ENCODE peak calls at places on chromosomes 12 and 14, in nine cellular contexts. Q is bronchial epithelial cell, I is cardiac fibroblast, S is HFFc6, M is astrocyte of the spinal cord, P is PC-3, Z is astrocyte of the cerebellum, C is neural crest cell, R is left lung. N is an unnamed sample.

GRCh38 chr14:92173668-92174067 is 51.9 kb downstream of the CPSF2 start:
- DNase-seq in Q (no peak), I (peak; percentile 29), S (peak; percentile 46), M (peak; percentile 2), P (no peak), Z (no peak), C (no peak), R (no peak), N (no peak)

GRCh38 chr12:113232232-113232615 is 11.0 kb downstream of the TPCN1 start:
- DNase-seq in Q (no peak), I (no peak), S (no peak), M (no peak), P (no peak), Z (no peak), C (no peak), R (peak; percentile 30), N (no peak)

GRCh38 chr12:84763112-84763511 is 149.5 kb downstream of the SLC6A15 start:
- DNase-seq in Q (no peak), I (peak; percentile 23), S (peak; percentile 22), M (peak; percentile 85), P (no peak), Z (peak; percentile 84), C (no peak), R (peak; percentile 58), N (no peak)

GRCh38 chr12:68579254-68579653 is 31.4 kb upstream of the RAP1B start:
- DNase-seq in Q (no peak), I (no peak), S (no peak), M (no peak), P (no peak), Z (no peak), C (no peak), R (no peak), N (no peak)

GRCh38 chr12:60335765-60336164 is 739.9 kb downstream of the SLC16A7 start:
- DNase-seq in Q (peak; percentile 86), I (peak; percentile 58), S (peak; percentile 54), M (peak; percentile 50), P (peak; percentile 88), Z (peak; percentile 8), C (no peak), R (no peak), N (peak; percentile 36)

GRCh38 chr14:75438486-75439080 is 10.8 kb downstream of the JDP2 start:
- DNase-seq in Q (no peak), I (no peak), S (no peak), M (no peak), P (no peak), Z (no peak), C (no peak), R (no peak), N (no peak)

GRCh38 chr12:89353188-89353822 is 1.0 kb upstream of the DUSP6 start:
- DNase-seq in Q (no peak), I (peak; percentile 77), S (peak; percentile 40), M (peak; percentile 88), P (peak; percentile 67), Z (no peak), C (peak; percentile 80), R (peak; percentile 80), N (peak; percentile 71)

GRCh38 chr14:99537399-99537798 is 56.2 kb downstream of the CCNK start:
- DNase-seq in Q (peak; percentile 61), I (peak; percentile 76), S (peak; percentile 75), M (peak; percentile 82), P (peak; percentile 74), Z (peak; percentile 62), C (no peak), R (no peak), N (peak; percentile 59)

GRCh38 chr14:71206766-71207371 is 299.6 kb downstream of the PCNX1 start:
- DNase-seq in Q (peak; percentile 82), I (peak; percentile 87), S (peak; percentile 80), M (peak; percentile 88), P (peak; percentile 85), Z (peak; percentile 56), C (no peak), R (no peak), N (peak; percentile 85)

GRCh38 chr14:34165847-34166340 is 215.0 kb upstream of the EGLN3 start:
- DNase-seq in Q (no peak), I (no peak), S (no peak), M (no peak), P (no peak), Z (no peak), C (no peak), R (no peak), N (no peak)

GRCh38 chr12:111766608-111767361 is at the start of gene ALDH2:
- DNase-seq in Q (no peak), I (peak; percentile 31), S (no peak), M (peak; percentile 56), P (no peak), Z (no peak), C (peak; percentile 69), R (peak; percentile 83), N (no peak)

GRCh38 chr12:128729628-128730121 is 94.1 kb downstream of the SLC15A4 start:
- DNase-seq in Q (peak; percentile 2), I (no peak), S (no peak), M (no peak), P (no peak), Z (no peak), C (no peak), R (no peak), N (peak; percentile 46)

GRCh38 chr12:47376937-47377336 is 297.2 kb upstream of the AMIGO2 start:
- DNase-seq in Q (no peak), I (no peak), S (no peak), M (no peak), P (peak; percentile 27), Z (no peak), C (no peak), R (no peak), N (no peak)

GRCh38 chr12:28611501-28611900 is 421.2 kb downstream of the CCDC91 start:
- DNase-seq in Q (peak; percentile 4), I (no peak), S (no peak), M (no peak), P (peak; percentile 63), Z (no peak), C (no peak), R (no peak), N (peak; percentile 68)

GRCh38 chr12:64729909-64730584 is 29.2 kb downstream of the GNS start:
- DNase-seq in Q (no peak), I (no peak), S (no peak), M (no peak), P (no peak), Z (no peak), C (no peak), R (no peak), N (no peak)

GRCh38 chr12:8544295-8544694 is 3.6 kb upstream of the CLEC4E start:
- DNase-seq in Q (peak; percentile 61), I (peak; percentile 75), S (peak; percentile 49), M (peak; percentile 79), P (peak; percentile 73), Z (peak; percentile 50), C (peak; percentile 77), R (peak; percentile 64), N (peak; percentile 56)

DNA sequence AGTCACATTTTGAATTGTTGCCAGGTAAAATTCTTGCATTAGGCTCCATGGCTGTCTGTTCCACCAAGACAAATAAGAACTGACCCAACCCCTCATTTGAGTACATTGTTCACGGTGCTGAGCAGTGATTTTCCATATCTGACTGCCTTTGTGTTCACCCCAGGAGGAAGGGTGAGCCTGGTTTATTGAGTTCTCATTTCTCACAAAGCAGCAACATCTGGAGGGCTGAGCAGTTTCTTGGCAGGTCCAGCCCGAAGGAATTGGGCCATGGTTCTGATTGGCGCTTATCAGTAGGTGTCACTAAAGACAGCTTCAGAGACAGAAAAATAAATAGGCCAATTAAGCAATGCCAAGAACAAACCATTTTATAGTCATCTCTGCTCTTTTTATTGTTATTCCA is 149.0 kb downstream of the BMP4 start:
- DNase-seq in Q (no peak), I (peak; percentile 22), S (no peak), M (peak; percentile 1), P (peak; percentile 41), Z (no peak), C (no peak), R (no peak), N (no peak)
- TF ChIP-seq CTCF in Q (no peak), I (no peak), S (no peak), M (no peak), P (no peak), Z (no peak), C (no peak), R (no peak), N (no peak)

DNA sequence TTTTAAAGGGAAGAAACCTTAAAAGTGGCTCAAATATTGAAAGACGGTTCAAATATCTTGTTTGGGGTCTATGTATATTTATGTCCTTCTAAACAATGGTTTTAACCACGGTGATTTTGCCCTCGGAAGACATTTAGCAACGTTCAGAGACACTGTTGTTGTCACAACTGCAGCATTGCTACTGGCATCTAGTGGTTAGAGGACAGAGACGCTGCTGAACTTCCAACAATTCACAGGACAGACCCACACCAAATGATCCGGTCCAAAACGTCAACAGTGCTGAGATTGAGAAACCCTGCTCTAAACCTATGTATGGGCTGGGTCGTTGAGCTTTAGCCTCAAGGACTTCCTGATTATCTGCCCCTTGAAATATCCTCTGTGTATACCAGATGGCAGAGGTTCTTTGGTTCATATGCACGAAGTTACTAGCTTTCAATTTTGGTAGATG is 1.7 kb downstream of the ANGEL1 start:
- DNase-seq in Q (peak; percentile 32), I (peak; percentile 58), S (peak; percentile 41), M (peak; percentile 35), P (peak; percentile 57), Z (no peak), C (no peak), R (no peak), N (peak; percentile 57)
- TF ChIP-seq CTCF in Q (peak; percentile 49), I (peak; percentile 68), S (peak; percentile 62), M (peak; percentile 67), P (peak; percentile 72), Z (peak; percentile 63), C (peak; percentile 43), R (peak; percentile 41), N (peak; percentile 32)

GRCh38 chr12:20549115-20549719 is 145.9 kb upstream of the SLCO1C1 start:
- DNase-seq in Q (peak; percentile 20), I (peak; percentile 86), S (no peak), M (peak; percentile 49), P (peak; percentile 48), Z (peak; percentile 8), C (peak; percentile 16), R (no peak), N (peak; percentile 53)
- TF ChIP-seq CTCF in Q (peak; percentile 41), I (peak; percentile 79), S (peak; percentile 85), M (peak; percentile 83), P (peak; percentile 63), Z (peak; percentile 72), C (peak; percentile 78), R (peak; percentile 44), N (peak; percentile 45)

DNA sequence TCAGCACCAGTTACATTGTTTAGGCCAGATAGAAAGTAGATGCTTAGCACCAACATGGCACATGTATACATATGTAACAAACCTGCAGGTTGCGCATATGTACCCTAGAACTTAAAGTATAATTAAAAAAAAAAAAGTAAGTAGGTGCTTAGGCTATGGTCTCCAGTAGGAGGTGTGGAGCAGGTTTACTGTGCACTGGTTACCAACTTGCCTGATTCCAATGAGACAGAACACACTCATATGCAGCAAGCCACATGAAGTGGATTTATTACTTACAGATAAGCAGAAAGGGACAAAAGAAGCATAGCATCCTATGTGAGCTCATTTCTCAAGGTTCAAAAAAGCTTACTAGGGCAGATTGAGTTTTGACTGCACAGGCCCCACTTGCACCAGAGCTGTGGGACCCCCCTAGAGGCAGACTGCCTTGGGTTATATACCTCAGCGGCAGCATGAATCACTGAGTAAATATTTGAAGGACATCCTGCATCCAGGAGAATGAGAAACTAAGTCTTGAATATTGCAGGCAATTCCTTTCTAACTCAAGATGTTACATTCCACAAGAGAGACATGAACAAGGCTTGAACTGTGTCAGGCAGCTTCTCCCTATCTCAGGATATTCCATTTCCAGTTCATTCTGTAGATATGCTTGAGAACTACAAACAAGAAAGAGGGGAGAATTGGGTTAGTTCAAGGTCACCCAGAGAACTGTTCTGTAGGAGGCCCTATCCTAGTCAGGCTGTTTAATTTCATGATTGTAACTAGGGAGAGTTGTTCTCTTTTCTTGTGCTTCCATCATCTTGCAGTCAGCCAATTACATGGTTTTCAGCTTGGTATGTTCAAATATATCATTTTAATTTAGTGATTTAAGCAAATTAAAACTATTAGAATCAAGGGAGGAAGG is 30.1 kb downstream of the LRFN5 start:
- DNase-seq in Q (no peak), I (no peak), S (no peak), M (peak; percentile 65), P (peak; percentile 54), Z (no peak), C (no peak), R (no peak), N (no peak)
- TF ChIP-seq CTCF in Q (no peak), I (no peak), S (no peak), M (no peak), P (no peak), Z (no peak), C (no peak), R (no peak), N (no peak)

N was measured in MCF 10A.